ENCODE peak calls at places on chromosomes 7 and 10, in seven cellular contexts. G is A549, V is sigmoid colon, Q is astrocyte of the cerebellum, H is BE2C, I is cardiac muscle cell, J is H7. S is an unnamed sample.

GRCh38 chr7:50863053-50863452 is 80.4 kb upstream of the GRB10 start:
- DNase-seq in G (no peak), I (no peak), Q (no peak), H (no peak), V (no peak), J (no peak), S (no peak)

GRCh38 chr10:98331888-98332287 is 63.9 kb upstream of the LOXL4 start:
- DNase-seq in V (no peak), I (no peak), H (peak; percentile 21), G (peak; percentile 38), J (peak; percentile 87), Q (no peak), S (no peak)

GRCh38 chr10:65550761-65551160 is 1375.1 kb upstream of the LRRTM3 start:
- DNase-seq in J (no peak), G (no peak), Q (no peak), H (no peak), I (no peak), V (no peak), S (no peak)

GRCh38 chr10:5042922-5043321 is 39.3 kb upstream of the AKR1C2 start:
- DNase-seq in Q (no peak), V (no peak), H (no peak), I (no peak), G (no peak), J (no peak), S (no peak)

GRCh38 chr7:36736827-36737211 is 12.5 kb upstream of the AOAH start:
- DNase-seq in I (no peak), G (no peak), J (no peak), Q (no peak), H (no peak), V (no peak), S (no peak)

GRCh38 chr7:44280636-44280992 is 44.8 kb downstream of the CAMK2B start:
- DNase-seq in I (no peak), Q (no peak), H (no peak), G (no peak), J (peak; percentile 27), V (peak; percentile 53), S (no peak)

GRCh38 chr10:23408330-23408976 is 30.4 kb upstream of the OTUD1 start:
- DNase-seq in G (no peak), H (no peak), Q (no peak), I (no peak), V (no peak), J (no peak), S (no peak)

GRCh38 chr7:155349601-155350331 is 52.1 kb downstream of the INSIG1 start:
- DNase-seq in G (no peak), Q (no peak), I (no peak), V (no peak), H (no peak), J (peak; percentile 86), S (no peak)

GRCh38 chr10:42948040-42948439 is 128.8 kb upstream of the RET start:
- DNase-seq in G (no peak), V (no peak), I (no peak), H (no peak), J (no peak), Q (no peak), S (no peak)

GRCh38 chr10:124109261-124109660 is 15.9 kb upstream of the CHST15 start:
- DNase-seq in G (no peak), V (no peak), H (no peak), J (no peak), I (no peak), Q (no peak), S (no peak)

GRCh38 chr7:101936612-101937231 is 119.3 kb downstream of the CUX1 start:
- DNase-seq in Q (no peak), J (peak; percentile 72), I (no peak), V (peak; percentile 87), H (peak; percentile 42), G (no peak), S (no peak)

GRCh38 chr10:31064334-31064733 is 32.7 kb upstream of the ZNF438 start:
- DNase-seq in Q (peak; percentile 23), I (no peak), H (peak; percentile 13), V (peak; percentile 78), G (no peak), J (no peak), S (no peak)

GRCh38 chr10:123132576-123133477 is 2.9 kb upstream of the HMX3 start:
- DNase-seq in G (peak; percentile 88), Q (peak; percentile 71), I (peak; percentile 93), V (peak; percentile 91), H (peak; percentile 85), J (peak; percentile 91), S (peak; percentile 33)

GRCh38 chr10:72013202-72013945 is 49.2 kb downstream of the CHST3 start:
- DNase-seq in V (no peak), J (no peak), Q (no peak), I (no peak), G (no peak), H (peak; percentile 89), S (no peak)

GRCh38 chr10:86659161-86659691 is 4.9 kb downstream of the OPN4 start:
- DNase-seq in I (no peak), Q (no peak), V (peak; percentile 53), H (peak; percentile 4), J (peak; percentile 41), G (no peak), S (no peak)

GRCh38 chr10:6275022-6275997 is 72.6 kb downstream of the PFKFB3 start:
- DNase-seq in H (peak; percentile 74), V (peak; percentile 94), I (no peak), Q (peak; percentile 87), G (peak; percentile 99), J (peak; percentile 43), S (peak; percentile 97)
- H3K4me3 ChIP-seq in H (peak overlapping the region; percentile 45), V (no peak overlapping the region), I (no peak overlapping the region), Q (peak overlapping the region; percentile 17), G (peak overlapping the region; percentile 35), J (no peak overlapping the region), S (peak overlapping the region; percentile 15)

DNA sequence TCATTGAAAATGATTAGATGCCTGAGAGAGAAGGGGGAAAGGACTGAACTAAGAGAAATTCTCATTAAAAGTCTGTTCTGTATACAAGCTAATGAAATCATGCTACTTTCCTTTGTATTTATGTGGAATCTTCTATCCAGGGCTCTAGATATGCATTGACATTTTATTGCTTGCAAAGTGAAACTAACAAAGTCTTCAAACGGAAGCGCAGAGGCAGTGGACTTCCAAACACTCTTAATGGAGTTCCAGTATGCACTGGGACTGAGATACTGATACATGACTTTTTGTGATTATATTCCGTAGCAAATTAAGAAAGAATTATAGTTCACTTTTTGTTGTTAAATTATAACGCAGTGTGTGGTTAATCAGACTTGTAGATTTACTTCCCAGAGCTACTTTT is 166.8 kb upstream of the TBX20 start:
- DNase-seq in H (no peak), I (no peak), G (no peak), V (no peak), Q (no peak), J (no peak), S (no peak)
- H3K4me3 ChIP-seq in H (no peak overlapping the region), I (no peak overlapping the region), G (peak overlapping the region; percentile 18), V (peak overlapping the region; percentile 9), Q (no peak overlapping the region), J (no peak overlapping the region), S (no peak overlapping the region)

GRCh38 chr7:117323877-117324699 is 1.2 kb upstream of the WNT2 start:
- DNase-seq in V (peak; percentile 71), G (peak; percentile 31), I (peak; percentile 88), H (peak; percentile 13), Q (no peak), J (peak; percentile 74), S (no peak)

GRCh38 chr7:117322741-117323584 is at the start of gene WNT2:
- DNase-seq in G (peak; percentile 44), H (no peak), V (no peak), Q (no peak), I (peak; percentile 75), J (peak; percentile 70), S (no peak)

GRCh38 chr7:117325836-117326235 is 3.0 kb upstream of the WNT2 start:
- DNase-seq in G (no peak), J (no peak), I (no peak), V (no peak), H (no peak), Q (peak; percentile 11), S (no peak)

GRCh38 chr7:117324940-117325339 is 2.1 kb upstream of the WNT2 start:
- DNase-seq in Q (no peak), H (no peak), G (no peak), I (peak; percentile 55), J (peak; percentile 37), V (no peak), S (no peak)

DNA sequence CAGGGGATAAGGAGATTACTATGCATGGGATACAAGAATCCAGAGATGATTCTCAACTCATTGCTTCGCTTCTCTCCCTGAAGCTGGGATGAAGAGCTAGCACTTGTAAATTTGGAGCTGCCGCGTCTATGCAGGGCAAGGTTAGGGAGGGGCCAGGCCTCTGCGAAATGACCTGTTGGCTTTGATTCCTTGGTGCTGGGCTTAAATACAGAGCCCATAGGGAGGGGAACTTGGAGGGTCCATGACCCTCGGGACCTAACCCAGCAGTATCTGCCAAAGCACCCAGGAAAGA is 673 bp upstream of the WNT2 start:
- DNase-seq in V (no peak), Q (no peak), G (no peak), I (no peak), J (peak; percentile 61), H (no peak), S (no peak)
- H3K4me3 ChIP-seq in V (peak overlapping the region; percentile 46), Q (peak overlapping the region; percentile 49), G (peak overlapping the region; percentile 47), I (peak overlapping the region; percentile 63), J (peak overlapping the region; percentile 43), H (no peak overlapping the region), S (peak overlapping the region; percentile 51)

GRCh38 chr7:128827971-128828711 is 2.1 kb upstream of the FLNC start:
- DNase-seq in J (no peak), G (no peak), H (no peak), Q (peak; percentile 42), I (peak; percentile 96), V (peak; percentile 86), S (peak; percentile 60)

GRCh38 chr7:128827248-128827958 is 2.8 kb upstream of the FLNC start:
- DNase-seq in J (peak; percentile 71), I (peak; percentile 44), H (peak; percentile 56), G (no peak), V (peak; percentile 87), Q (no peak), S (no peak)

GRCh38 chr7:128830231-128831177 is at the start of gene FLNC:
- DNase-seq in V (peak; percentile 87), H (peak; percentile 57), J (peak; percentile 81), G (no peak), Q (no peak), I (peak; percentile 86), S (no peak)

GRCh38 chr7:128831178-128831993 is 1.2 kb downstream of the FLNC start:
- DNase-seq in J (peak; percentile 91), I (peak; percentile 90), Q (peak; percentile 31), H (peak; percentile 90), V (peak; percentile 97), G (no peak), S (no peak)

DNA sequence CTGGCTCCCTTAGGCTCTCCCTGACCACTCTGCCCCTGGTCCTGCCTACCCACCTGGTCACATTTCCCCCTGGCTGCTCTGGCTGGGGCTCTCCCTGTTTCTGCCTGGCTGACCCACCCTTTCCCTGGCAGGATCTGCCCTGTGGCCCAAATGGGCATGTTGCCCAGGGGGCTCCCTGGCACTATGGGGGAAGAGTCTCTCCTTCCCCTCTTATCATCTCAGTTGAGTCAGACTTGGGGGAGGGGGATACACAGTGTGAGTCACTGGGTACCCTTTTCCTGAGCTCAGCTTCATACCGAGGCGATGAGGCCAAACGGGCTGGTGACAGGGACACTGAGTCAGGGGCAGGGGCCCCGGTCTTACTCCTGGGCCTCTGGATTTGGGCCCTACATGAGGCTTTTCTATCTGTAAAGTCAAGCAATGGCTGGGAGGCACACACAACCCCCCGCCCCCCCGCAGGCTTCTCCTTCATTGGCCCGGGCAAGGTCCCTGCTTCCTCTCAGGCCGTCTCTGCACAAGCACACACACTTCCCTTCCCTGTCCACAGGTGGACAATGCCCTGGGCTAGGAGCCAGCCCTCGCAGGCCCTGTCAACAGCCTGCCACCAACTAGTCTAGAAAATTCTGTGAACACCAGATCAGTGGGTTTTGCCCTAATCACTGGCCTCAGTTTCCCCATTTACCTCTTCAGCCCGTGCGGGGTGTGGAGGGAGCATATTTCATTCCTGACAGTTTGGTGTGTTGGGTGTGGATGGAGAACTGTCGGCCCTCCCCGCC is 627 bp upstream of the FLNC start:
- DNase-seq in H (no peak), G (no peak), V (peak; percentile 83), J (peak; percentile 72), Q (no peak), I (peak; percentile 68), S (peak; percentile 52)
- H3K4me3 ChIP-seq in H (peak overlapping the region; percentile 88), G (peak overlapping the region; percentile 54), V (peak overlapping the region; percentile 90), J (peak overlapping the region; percentile 27), Q (peak overlapping the region; percentile 87), I (peak overlapping the region; percentile 72), S (peak overlapping the region; percentile 36)

S was measured in retinal pigment epithelial cell.